ENCODE peak calls at places on chromosomes 2 and 18, in four cellular contexts. J is kidney tubule cell, V is HTR-8/SVneo, K is HT1080. C is an unnamed sample.

GRCh38 chr2:173407176-173407575 is 52.5 kb downstream of the CDCA7 start:
- DNase-seq in J (peak; percentile 70), V (no peak), K (no peak), C (no peak)

GRCh38 chr2:232315049-232315922 is 63.3 kb upstream of the ALPP start:
- DNase-seq in J (peak; percentile 30), K (peak; percentile 99), V (no peak), C (peak; percentile 57)

GRCh38 chr18:59996370-59996966 is 96.7 kb downstream of the PMAIP1 start:
- DNase-seq in V (peak; percentile 30), J (peak; percentile 70), K (peak; percentile 39), C (no peak)

GRCh38 chr2:120315367-120316033 is 30.4 kb upstream of the INHBB start:
- DNase-seq in J (no peak), V (no peak), K (no peak), C (no peak)

GRCh38 chr2:69253033-69253535 is 133.9 kb downstream of the GFPT1 start:
- DNase-seq in K (no peak), V (no peak), J (no peak), C (no peak)

GRCh38 chr2:7829241-7829640 is 852.6 kb upstream of the ID2 start:
- DNase-seq in J (no peak), K (no peak), V (no peak), C (no peak)

GRCh38 chr2:239827511-239827865 is 197.7 kb downstream of the NDUFA10 start:
- DNase-seq in K (no peak), V (no peak), J (no peak), C (no peak)

GRCh38 chr2:62201307-62201706 is 5.4 kb downstream of the B3GNT2 start:
- DNase-seq in J (no peak), K (no peak), V (no peak), C (no peak)

GRCh38 chr18:61854578-61854977 is 38.2 kb downstream of the RNF152 start:
- DNase-seq in K (no peak), J (peak; percentile 25), V (no peak), C (no peak)

GRCh38 chr18:24427484-24427883 is 1.0 kb downstream of the IMPACT start:
- DNase-seq in J (peak; percentile 42), V (no peak), K (peak; percentile 12), C (no peak)

GRCh38 chr18:67260841-67261240 is 255.7 kb downstream of the DSEL start:
- DNase-seq in J (no peak), V (no peak), K (no peak), C (no peak)

GRCh38 chr2:212922701-212923100 is 228.7 kb downstream of the IKZF2 start:
- DNase-seq in K (no peak), J (no peak), V (no peak), C (no peak)

GRCh38 chr2:26780203-26780760 is 5.6 kb upstream of the CENPA start:
- DNase-seq in K (no peak), J (no peak), V (no peak), C (no peak)

GRCh38 chr2:102753563-102754159 is 8.2 kb upstream of the TMEM182 start:
- DNase-seq in V (peak; percentile 20), J (peak; percentile 64), K (peak; percentile 55), C (no peak)

GRCh38 chr2:20752293-20752692 is 70.6 kb downstream of the LDAH start:
- DNase-seq in V (no peak), K (no peak), J (no peak), C (no peak)

GRCh38 chr2:237944302-237944701 is 22.5 kb upstream of the UBE2F start:
- DNase-seq in J (no peak), K (no peak), V (no peak), C (no peak)

GRCh38 chr2:142495141-142495540 is 364.3 kb upstream of the LRP1B start:
- DNase-seq in J (no peak), K (no peak), V (no peak), C (no peak)

GRCh38 chr18:11874676-11875075 is 23.5 kb downstream of the CHMP1B start:
- DNase-seq in V (no peak), K (no peak), J (no peak), C (no peak)

GRCh38 chr2:47784349-47784851 is 1.5 kb downstream of the MSH6 start:
- DNase-seq in V (no peak), K (no peak), J (peak; percentile 44), C (no peak)

GRCh38 chr18:79781331-79781941 is 16.3 kb upstream of the KCNG2 start:
- DNase-seq in V (no peak), K (no peak), J (no peak), C (no peak)

GRCh38 chr2:193810533-193810932 is 1615.8 kb upstream of the TMEFF2 start:
- DNase-seq in V (no peak), K (no peak), J (no peak), C (no peak)

GRCh38 chr2:40584432-40584831 is 132.5 kb upstream of the SLC8A1 start:
- DNase-seq in J (no peak), K (peak; percentile 70), V (no peak), C (no peak)

GRCh38 chr2:152566034-152566727 is 151.1 kb downstream of the PRPF40A start:
- DNase-seq in V (no peak), J (no peak), K (no peak), C (no peak)

GRCh38 chr18:32048507-32049091 is 30.0 kb downstream of the RNF125 start:
- DNase-seq in V (no peak), J (peak; percentile 25), K (peak; percentile 3), C (no peak)

GRCh38 chr2:239770240-239770639 is 254.9 kb downstream of the NDUFA10 start:
- DNase-seq in V (no peak), J (no peak), K (no peak), C (no peak)

GRCh38 chr2:111069722-111070121 is 51.0 kb upstream of the BCL2L11 start:
- DNase-seq in V (no peak), K (no peak), J (no peak), C (no peak)

GRCh38 chr2:152600698-152601097 is 116.6 kb downstream of the PRPF40A start:
- DNase-seq in J (no peak), K (peak; percentile 13), V (peak; percentile 46), C (no peak)

GRCh38 chr2:185208261-185208660 is 530.3 kb upstream of the FSIP2 start:
- DNase-seq in K (peak; percentile 61), V (peak; percentile 10), J (peak; percentile 54), C (no peak)

GRCh38 chr2:71618327-71619113 is 165.2 kb downstream of the DYSF start:
- DNase-seq in J (no peak), V (no peak), K (no peak), C (no peak)

C was measured in frontal cortex.